ENCODE peak calls at places on chromosomes 2 and 18, in eight cellular contexts. L, W, I, X, F, G, V and T are unnamed samples.

GRCh38 chr2:23220687-23221086 is 164.3 kb upstream of the KLHL29 start:
- DNase-seq in L (no peak), W (no peak), I (no peak), X (no peak), F (no peak), G (no peak), V (no peak), T (no peak)

GRCh38 chr2:99451686-99452085 is 38.1 kb downstream of the REV1 start:
- DNase-seq in L (no peak), W (no peak), I (no peak), X (no peak), F (no peak), G (no peak), V (no peak), T (no peak)

GRCh38 chr2:144836635-144837350 is 316.9 kb upstream of the ZEB2 start:
- DNase-seq in L (no peak), W (no peak), I (no peak), X (no peak), F (no peak), G (peak; percentile 65), V (no peak), T (no peak)

GRCh38 chr2:160837416-160837815 is 322.8 kb upstream of the TANK start:
- DNase-seq in L (no peak), W (no peak), I (no peak), X (no peak), F (no peak), G (no peak), V (no peak), T (no peak)

GRCh38 chr2:232831496-232831895 is 38.6 kb upstream of the SNORC start:
- DNase-seq in L (no peak), W (no peak), I (no peak), X (no peak), F (no peak), G (no peak), V (no peak), T (no peak)

GRCh38 chr2:158732573-158733429 is 62.3 kb upstream of the DAPL1 start:
- DNase-seq in L (no peak), W (no peak), I (no peak), X (no peak), F (no peak), G (no peak), V (no peak), T (no peak)

GRCh38 chr18:47745227-47745626 is 185.2 kb downstream of the SMAD2 start:
- DNase-seq in L (peak; percentile 10), W (no peak), I (no peak), X (no peak), F (no peak), G (no peak), V (no peak), T (no peak)

GRCh38 chr2:195138435-195138834 is 518.6 kb upstream of the SLC39A10 start:
- DNase-seq in L (no peak), W (no peak), I (no peak), X (no peak), F (no peak), G (no peak), V (no peak), T (no peak)

GRCh38 chr2:64534363-64534762 is 10.2 kb downstream of the AFTPH start:
- DNase-seq in L (no peak), W (no peak), I (no peak), X (no peak), F (no peak), G (no peak), V (peak; percentile 48), T (no peak)

GRCh38 chr2:226478121-226478809 is 321.4 kb downstream of the IRS1 start:
- DNase-seq in L (peak; percentile 52), W (peak; percentile 93), I (peak; percentile 82), X (peak; percentile 67), F (peak; percentile 65), G (peak; percentile 96), V (no peak), T (peak; percentile 71)

GRCh38 chr2:202101049-202101579 is 28.1 kb downstream of the KIAA2012 start:
- DNase-seq in L (no peak), W (no peak), I (no peak), X (no peak), F (no peak), G (no peak), V (no peak), T (no peak)

GRCh38 chr2:65142515-65142914 is 12.6 kb upstream of the RAB1A start:
- DNase-seq in L (no peak), W (peak; percentile 51), I (no peak), X (no peak), F (no peak), G (no peak), V (no peak), T (no peak)

GRCh38 chr2:30465171-30465545 is 18.1 kb downstream of the LCLAT1 start:
- DNase-seq in L (no peak), W (no peak), I (no peak), X (no peak), F (no peak), G (no peak), V (no peak), T (no peak)

GRCh38 chr2:67479256-67479655 is 82.1 kb downstream of the ETAA1 start:
- DNase-seq in L (no peak), W (no peak), I (no peak), X (no peak), F (no peak), G (no peak), V (no peak), T (no peak)

GRCh38 chr18:38368886-38369285 is 803.3 kb upstream of the CELF4 start:
- DNase-seq in L (no peak), W (no peak), I (no peak), X (no peak), F (no peak), G (no peak), V (no peak), T (no peak)

GRCh38 chr18:59067873-59068272 is 71.8 kb upstream of the SEC11C start:
- DNase-seq in L (peak; percentile 41), W (peak; percentile 59), I (no peak), X (no peak), F (no peak), G (peak; percentile 18), V (no peak), T (no peak)

GRCh38 chr2:218395826-218396687 is 3.6 kb upstream of the CTDSP1 start:
- DNase-seq in L (peak; percentile 95), W (peak; percentile 97), I (peak; percentile 96), X (peak; percentile 96), F (peak; percentile 95), G (peak; percentile 97), V (peak; percentile 84), T (peak; percentile 91)
- TF ChIP-seq POLR2A in L (peak; percentile 28), W (no peak), I (peak; percentile 15), X (no peak), F (no peak), G (no peak), V (peak; percentile 57), T (peak; percentile 44)

DNA sequence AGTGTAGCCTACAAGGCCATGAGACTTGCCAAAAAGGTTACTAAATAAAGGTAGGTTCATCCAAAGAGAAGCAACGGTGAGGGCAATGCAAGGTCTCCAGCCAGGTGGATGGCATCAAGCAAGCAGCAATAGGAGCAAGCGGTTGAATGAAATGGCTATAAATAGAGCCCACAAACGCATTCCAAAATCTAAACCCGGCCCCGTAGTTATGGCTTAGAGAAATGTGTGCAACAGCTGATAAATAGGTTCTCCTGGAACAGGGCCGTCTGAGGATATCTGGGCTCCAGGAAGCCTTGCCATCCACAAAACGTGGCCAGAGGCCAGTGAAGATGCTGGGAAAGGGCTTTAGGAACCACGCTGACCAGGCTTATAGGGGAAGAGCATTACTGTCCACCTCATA is 146.1 kb upstream of the PID1 start:
- DNase-seq in L (no peak), W (no peak), I (no peak), X (no peak), F (peak; percentile 47), G (no peak), V (no peak), T (no peak)
- H3K27ac ChIP-seq in L (peak overlapping the region; percentile 55), W (no peak overlapping the region), I (no peak overlapping the region), X (peak overlapping the region; percentile 71), F (peak overlapping the region; percentile 86), G (no peak overlapping the region), V (no peak overlapping the region), T (peak overlapping the region; percentile 38)

DNA sequence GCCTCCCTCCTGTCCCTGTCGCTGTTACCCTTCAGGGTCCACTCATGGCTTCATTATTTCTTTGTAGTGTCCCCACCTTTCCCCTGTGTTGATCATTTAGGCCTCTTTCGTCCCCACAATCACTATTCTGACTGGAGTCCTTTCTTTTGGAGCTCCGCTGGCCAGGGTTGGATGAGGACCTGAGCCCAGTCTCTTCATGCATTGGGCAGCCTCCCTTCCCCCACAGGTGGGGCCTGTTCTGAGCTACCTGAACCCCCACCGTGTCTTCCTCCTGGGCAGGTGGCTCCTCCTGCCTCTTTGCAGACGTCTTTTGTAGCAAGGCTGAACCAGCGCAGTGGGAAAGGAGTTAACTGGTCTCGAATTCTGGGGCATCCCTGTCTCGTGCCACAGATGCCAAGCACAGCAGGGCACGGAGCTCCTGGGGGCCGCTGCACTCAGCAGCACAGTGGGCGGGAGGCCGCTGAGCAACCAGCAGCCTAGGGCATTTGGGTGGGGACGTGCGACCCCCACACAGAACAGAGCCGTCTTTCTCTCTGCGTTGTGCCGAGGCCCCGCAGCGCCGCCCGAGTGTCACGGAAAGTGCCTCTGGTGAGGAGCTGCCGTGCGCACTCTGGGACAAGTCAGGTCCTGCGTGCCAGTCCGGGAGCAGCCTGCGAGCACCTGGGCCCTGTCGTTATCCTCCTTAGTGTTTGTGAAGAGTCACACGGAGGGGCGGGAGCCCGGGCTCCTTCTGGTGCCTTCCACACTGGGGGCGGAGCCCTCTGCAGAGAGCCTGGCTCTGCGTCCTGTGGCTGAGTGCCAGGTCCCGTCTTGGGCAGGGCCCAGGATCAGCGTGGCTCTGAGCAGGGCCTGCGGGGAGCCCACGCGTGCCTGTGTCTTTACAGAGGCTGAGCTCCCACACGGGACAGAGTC is 130.1 kb downstream of the NFATC1 start:
- DNase-seq in L (peak; percentile 71), W (no peak), I (no peak), X (peak; percentile 78), F (peak; percentile 12), G (no peak), V (no peak), T (peak; percentile 40)
- TF ChIP-seq POLR2A in L (no peak), W (no peak), I (no peak), X (no peak), F (no peak), G (no peak), V (no peak), T (no peak)

DNA sequence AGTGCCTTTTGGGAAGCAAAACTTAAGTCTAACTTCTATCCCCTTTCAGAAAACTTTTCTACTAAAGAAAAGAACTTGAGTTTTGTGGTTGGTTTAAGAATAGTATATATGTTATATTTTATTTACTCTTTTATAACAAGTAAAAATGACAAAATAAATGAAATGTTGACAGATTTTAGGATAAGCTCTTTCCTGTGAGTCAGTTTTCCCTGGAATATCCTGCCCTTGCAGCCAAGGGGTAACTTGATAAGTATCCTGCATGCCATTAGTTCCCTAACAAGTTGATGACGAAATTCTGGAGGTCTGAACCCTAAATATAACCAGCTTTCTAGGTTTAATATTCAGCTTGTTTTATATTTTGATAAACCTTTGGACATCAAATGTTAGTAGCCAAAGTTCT is 7.3 kb upstream of the HTR2B start:
- DNase-seq in L (no peak), W (no peak), I (no peak), X (no peak), F (no peak), G (peak; percentile 79), V (no peak), T (no peak)
- H3K27ac ChIP-seq in L (no peak overlapping the region), W (peak overlapping the region; percentile 8), I (no peak overlapping the region), X (no peak overlapping the region), F (no peak overlapping the region), G (peak overlapping the region; percentile 61), V (no peak overlapping the region), T (no peak overlapping the region)